ENCODE peak calls at places on chromosomes 2 and 18, in five cellular contexts. One of them, this sample, is unnamed.

GRCh38 chr18:292271-292670 is 24.4 kb upstream of the THOC1 start:
- DNase-seq in T-cell: no peak
- DNase-seq in HAP-1: no peak
- DNase-seq in posterior cingulate gyrus: no peak
- DNase-seq in type B pancreatic cell: no peak
- DNase-seq in this sample: no peak

GRCh38 chr18:374735-375168 is 106.9 kb upstream of the THOC1 start:
- DNase-seq in T-cell: no peak
- DNase-seq in HAP-1: no peak
- DNase-seq in posterior cingulate gyrus: no peak
- DNase-seq in type B pancreatic cell: no peak
- DNase-seq in this sample: no peak

GRCh38 chr2:10978112-10978670 is 66.5 kb downstream of the KCNF1 start:
- DNase-seq in T-cell: no peak
- DNase-seq in HAP-1: no peak
- DNase-seq in posterior cingulate gyrus: no peak
- DNase-seq in type B pancreatic cell: no peak
- DNase-seq in this sample: no peak

GRCh38 chr2:176390276-176390675 is 121.0 kb downstream of the MTX2 start:
- DNase-seq in T-cell: no peak
- DNase-seq in HAP-1: no peak
- DNase-seq in posterior cingulate gyrus: no peak
- DNase-seq in type B pancreatic cell: no peak
- DNase-seq in this sample: no peak

GRCh38 chr2:68726608-68727367 is 7.8 kb upstream of the ARHGAP25 start:
- DNase-seq in T-cell: peak; percentile 78
- DNase-seq in HAP-1: no peak
- DNase-seq in posterior cingulate gyrus: no peak
- DNase-seq in type B pancreatic cell: no peak
- DNase-seq in this sample: no peak

GRCh38 chr2:150485114-150485870 is 2.2 kb downstream of the RND3 start:
- DNase-seq in T-cell: no peak
- DNase-seq in HAP-1: no peak
- DNase-seq in posterior cingulate gyrus: peak; percentile 38
- DNase-seq in type B pancreatic cell: peak; percentile 84
- DNase-seq in this sample: peak; percentile 62

GRCh38 chr2:30225131-30225762 is 6.1 kb upstream of the LBH start:
- DNase-seq in T-cell: peak; percentile 41
- DNase-seq in HAP-1: no peak
- DNase-seq in posterior cingulate gyrus: no peak
- DNase-seq in type B pancreatic cell: no peak
- DNase-seq in this sample: no peak

GRCh38 chr2:239155806-239156480 is 244.9 kb downstream of the HDAC4 start:
- DNase-seq in T-cell: no peak
- DNase-seq in HAP-1: no peak
- DNase-seq in posterior cingulate gyrus: no peak
- DNase-seq in type B pancreatic cell: peak; percentile 47
- DNase-seq in this sample: no peak

GRCh38 chr2:238136820-238137537 is 1.5 kb upstream of the KLHL30 start:
- DNase-seq in T-cell: no peak
- DNase-seq in HAP-1: no peak
- DNase-seq in posterior cingulate gyrus: no peak
- DNase-seq in type B pancreatic cell: no peak
- DNase-seq in this sample: no peak

GRCh38 chr18:47109049-47109448 is 41.3 kb downstream of the HDHD2 start:
- DNase-seq in T-cell: no peak
- DNase-seq in HAP-1: no peak
- DNase-seq in posterior cingulate gyrus: no peak
- DNase-seq in type B pancreatic cell: no peak
- DNase-seq in this sample: no peak

GRCh38 chr2:191857406-191857805 is 10.5 kb upstream of the CAVIN2 start:
- DNase-seq in T-cell: no peak
- DNase-seq in HAP-1: no peak
- DNase-seq in posterior cingulate gyrus: no peak
- DNase-seq in type B pancreatic cell: no peak
- DNase-seq in this sample: no peak

GRCh38 chr2:144201868-144202468 is 318.0 kb downstream of the ZEB2 start:
- DNase-seq in T-cell: no peak
- DNase-seq in HAP-1: no peak
- DNase-seq in posterior cingulate gyrus: no peak
- DNase-seq in type B pancreatic cell: no peak
- DNase-seq in this sample: no peak

GRCh38 chr18:50240083-50240563 is 26.2 kb downstream of the CFAP53 start:
- DNase-seq in T-cell: no peak
- DNase-seq in HAP-1: no peak
- DNase-seq in posterior cingulate gyrus: no peak
- DNase-seq in type B pancreatic cell: no peak
- DNase-seq in this sample: no peak

GRCh38 chr2:128433911-128434550 is 115.4 kb upstream of the HS6ST1 start:
- DNase-seq in T-cell: no peak
- DNase-seq in HAP-1: no peak
- DNase-seq in posterior cingulate gyrus: no peak
- DNase-seq in type B pancreatic cell: no peak
- DNase-seq in this sample: no peak

GRCh38 chr18:46319793-46320192 is 215.6 kb downstream of the HAUS1 start:
- DNase-seq in T-cell: no peak
- DNase-seq in HAP-1: no peak
- DNase-seq in posterior cingulate gyrus: no peak
- DNase-seq in type B pancreatic cell: no peak
- DNase-seq in this sample: no peak

GRCh38 chr18:36392163-36392887 is 94.8 kb downstream of the FHOD3 start:
- DNase-seq in T-cell: no peak
- DNase-seq in HAP-1: no peak
- DNase-seq in posterior cingulate gyrus: no peak
- DNase-seq in type B pancreatic cell: no peak
- DNase-seq in this sample: no peak

GRCh38 chr2:98849113-98849512 is 86.9 kb downstream of the CRACDL start:
- DNase-seq in T-cell: no peak
- DNase-seq in HAP-1: no peak
- DNase-seq in posterior cingulate gyrus: no peak
- DNase-seq in type B pancreatic cell: no peak
- DNase-seq in this sample: no peak

GRCh38 chr2:236180831-236181453 is 12.8 kb upstream of the GBX2 start:
- DNase-seq in T-cell: no peak
- DNase-seq in HAP-1: peak; percentile 84
- DNase-seq in posterior cingulate gyrus: no peak
- DNase-seq in type B pancreatic cell: no peak
- DNase-seq in this sample: peak; percentile 72

GRCh38 chr2:18311413-18311812 is 249.0 kb downstream of the RDH14 start:
- DNase-seq in T-cell: no peak
- DNase-seq in HAP-1: no peak
- DNase-seq in posterior cingulate gyrus: no peak
- DNase-seq in type B pancreatic cell: no peak
- DNase-seq in this sample: no peak

GRCh38 chr2:48313036-48313877 is 216.7 kb upstream of the STON1 start:
- DNase-seq in T-cell: no peak
- DNase-seq in HAP-1: no peak
- DNase-seq in posterior cingulate gyrus: no peak
- DNase-seq in type B pancreatic cell: no peak
- DNase-seq in this sample: no peak

This sample was measured in neuronal stem cell.